ENCODE peak calls at places on chromosomes 7 and 10, in seven cellular contexts. F is neural progenitor cell; N is mammary epithelial cell; B is lung; R is HepG2; M is ovary; D is CD4-positive, CD25-positive, alpha-beta regulatory T cell. C is an unnamed sample. For H3K36me3 and H3K4me1, the result is how much of the 10 kb centered on the place peaks cover.

GRCh38 chr7:151432658-151433521 is 7.1 kb downstream of the CRYGN start:
- DNase-seq in F (no peak), N (peak), B (no peak), R (no peak), M (peak), D (peak), C (no peak)

GRCh38 chr10:61606971-61607907 is 55.5 kb upstream of the CABCOCO1 start:
- DNase-seq in F (no peak), N (no peak), B (no peak), R (peak), M (no peak), D (no peak), C (no peak)

GRCh38 chr7:107613948-107614347 is 33.9 kb downstream of the BCAP29 start:
- DNase-seq in F (no peak), N (no peak), B (no peak), R (no peak), M (no peak), D (no peak), C (no peak)

GRCh38 chr10:118102116-118102515 is 55.4 kb upstream of the RAB11FIP2 start:
- DNase-seq in F (no peak), N (no peak), B (no peak), R (no peak), M (no peak), D (no peak), C (no peak)

GRCh38 chr7:108716783-108717182 is 147.1 kb downstream of the DNAJB9 start:
- DNase-seq in F (no peak), N (no peak), B (no peak), R (no peak), M (no peak), D (no peak), C (no peak)

GRCh38 chr7:46713868-46714596 is 793.0 kb upstream of the IGFBP3 start:
- DNase-seq in F (no peak), N (no peak), B (no peak), R (no peak), M (peak), D (no peak), C (peak)

GRCh38 chr7:43637114-43637806 is 54.4 kb downstream of the STK17A start:
- DNase-seq in F (no peak), N (peak), B (no peak), R (no peak), M (no peak), D (peak), C (no peak)

GRCh38 chr7:99679400-99680191 is at the start of gene CYP3A5:
- DNase-seq in F (no peak), N (no peak), B (no peak), R (no peak), M (no peak), D (no peak), C (peak)

GRCh38 chr10:19245889-19246841 is 197.6 kb downstream of the MALRD1 start:
- DNase-seq in F (no peak), N (no peak), B (no peak), R (no peak), M (no peak), D (no peak), C (no peak)

GRCh38 chr10:50231515-50232260 is 19.6 kb downstream of the ASAH2 start:
- DNase-seq in F (no peak), N (no peak), B (no peak), R (no peak), M (no peak), D (no peak), C (no peak)

GRCh38 chr7:112144284-112145059 is 61.7 kb downstream of the DOCK4 start:
- DNase-seq in F (no peak), N (no peak), B (no peak), R (no peak), M (no peak), D (no peak), C (no peak)

GRCh38 chr10:47088656-47089354 is 177.6 kb downstream of the PTPN20 start:
- DNase-seq in F (no peak), N (no peak), B (no peak), R (no peak), M (no peak), D (no peak), C (no peak)

GRCh38 chr7:8125680-8126444 is 136.1 kb downstream of the ICA1 start:
- DNase-seq in F (no peak), N (peak), B (no peak), R (no peak), M (no peak), D (peak), C (no peak)

GRCh38 chr7:1802899-1803298 is 132.8 kb downstream of the ELFN1 start:
- DNase-seq in F (no peak), N (no peak), B (no peak), R (no peak), M (no peak), D (no peak), C (no peak)

GRCh38 chr10:91621483-91622113 is 11.3 kb downstream of the PPP1R3C start:
- DNase-seq in F (no peak), N (no peak), B (no peak), R (no peak), M (no peak), D (no peak), C (no peak)

GRCh38 chr10:81564143-81564542 is 310.9 kb upstream of the NRG3 start:
- DNase-seq in F (no peak), N (no peak), B (no peak), R (no peak), M (no peak), D (no peak), C (no peak)

GRCh38 chr7:70384891-70385290 is 747.1 kb upstream of the GALNT17 start:
- DNase-seq in F (no peak), N (peak), B (no peak), R (no peak), M (no peak), D (no peak), C (no peak)

GRCh38 chr7:102080003-102080361 is 206.7 kb upstream of the SH2B2 start:
- DNase-seq in F (no peak), N (no peak), B (no peak), R (no peak), M (no peak), D (no peak), C (no peak)

GRCh38 chr10:34272316-34272715 is 542.8 kb downstream of the PARD3 start:
- DNase-seq in F (no peak), N (no peak), B (no peak), R (no peak), M (no peak), D (no peak), C (no peak)

GRCh38 chr7:67843001-67843400 is 846.4 kb downstream of the TYW1 start:
- DNase-seq in F (peak), N (no peak), B (no peak), R (no peak), M (no peak), D (no peak), C (no peak)

GRCh38 chr10:84194424-84195043 is at the start of gene CDHR1:
- DNase-seq in F (peak), N (no peak), B (no peak), R (no peak), M (no peak), D (no peak), C (no peak)

GRCh38 chr7:37031571-37032257 is 307.4 kb upstream of the AOAH start:
- DNase-seq in F (peak), N (peak), B (peak), R (peak), M (peak), D (no peak), C (peak)

GRCh38 chr7:100642534-100642907 is 1.2 kb upstream of the TFR2 start:
- DNase-seq in F (no peak), N (no peak), B (no peak), R (peak), M (no peak), D (no peak), C (no peak)

DNA sequence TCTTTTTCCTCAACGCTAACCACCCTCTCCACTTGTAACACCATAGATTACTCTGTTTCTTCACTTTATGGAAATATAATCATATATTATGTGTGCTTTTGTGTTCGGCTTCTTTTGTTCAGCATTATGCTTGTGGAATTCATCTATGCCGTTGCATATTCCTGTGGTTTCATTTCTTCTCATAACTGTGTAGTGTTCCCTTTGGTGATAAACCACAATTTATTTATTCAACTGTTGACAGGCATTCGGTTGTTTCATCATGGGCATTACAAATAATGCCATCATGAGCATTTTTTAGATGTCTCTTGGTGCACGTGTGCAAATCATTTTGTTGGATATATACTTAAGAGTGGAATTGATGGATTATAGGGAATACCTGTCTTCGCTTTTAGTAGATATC is 12.1 kb downstream of the AVL9 start:
- DNase-seq in F (no peak), N (no peak), B (no peak), R (no peak), M (no peak), D (no peak), C (no peak)
- H3K36me3 ChIP-seq in F (under half), N (under half), B (under half), R (under half), M (under half), D (under half), C (under half)

GRCh38 chr7:35253182-35253679 is 669 bp downstream of the TBX20 start:
- DNase-seq in F (peak), N (no peak), B (no peak), R (no peak), M (no peak), D (no peak), C (no peak)
- H3K4me1 ChIP-seq in F (under half), N (under half), B (under half), R (under half), M (under half), D (under half), C (under half)

GRCh38 chr10:123868058-123868995 is 23.3 kb downstream of the CPXM2 start:
- DNase-seq in F (no peak), N (peak), B (no peak), R (peak), M (no peak), D (no peak), C (no peak)
- H3K36me3 ChIP-seq in F (under half), N (under half), B (under half), R (under half), M (under half), D (under half), C (under half)

GRCh38 chr7:148701414-148701813 is 2.7 kb downstream of the CUL1 start:
- DNase-seq in F (no peak), N (no peak), B (no peak), R (no peak), M (no peak), D (no peak), C (no peak)
- H3K4me1 ChIP-seq in F (half or more), N (under half), B (under half), R (half or more), M (under half), D (under half), C (under half)

DNA sequence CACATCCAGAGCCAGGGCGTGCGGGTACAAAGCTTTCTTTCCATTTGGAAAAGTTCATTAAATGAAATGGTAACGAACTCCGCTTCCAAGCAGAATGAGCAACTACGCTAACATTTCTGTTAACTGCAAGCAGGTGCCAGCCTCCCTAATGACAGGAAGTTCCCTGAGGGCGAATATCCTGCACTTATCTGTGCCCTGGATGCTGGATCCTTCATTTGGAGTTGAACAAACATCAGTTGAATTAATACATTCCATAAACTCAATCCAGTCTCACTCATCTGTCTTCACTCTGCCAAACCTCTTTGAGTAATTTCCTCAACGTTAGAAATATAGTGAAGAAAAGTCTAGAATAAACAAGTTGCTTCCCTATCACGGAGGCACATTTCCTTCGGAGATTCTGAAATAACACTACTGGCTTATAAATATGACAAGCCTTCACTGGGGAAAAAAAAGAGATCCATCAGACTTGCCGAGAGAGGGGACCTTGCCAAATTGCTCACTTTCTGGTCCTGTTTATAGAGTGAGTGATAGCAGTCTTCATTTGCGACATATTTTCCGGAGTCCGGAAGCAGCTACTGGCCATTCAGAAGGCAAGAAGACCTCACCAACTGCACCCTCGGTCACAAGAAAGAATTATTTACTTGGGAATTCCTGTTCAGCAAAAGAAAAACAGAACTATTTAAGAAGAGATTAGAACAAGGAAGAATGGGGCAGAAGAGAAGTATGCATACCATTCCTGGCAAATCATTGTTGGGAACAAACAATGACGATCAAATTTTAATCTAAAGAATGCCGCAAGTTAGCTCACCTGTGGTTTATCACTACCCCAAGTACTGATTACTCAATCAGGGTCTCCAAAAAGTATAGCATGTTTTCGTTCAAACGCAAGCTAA is 196.4 kb downstream of the FAM107B start:
- DNase-seq in F (no peak), N (no peak), B (no peak), R (peak), M (no peak), D (no peak), C (no peak)
- H3K36me3 ChIP-seq in F (under half), N (under half), B (under half), R (under half), M (under half), D (under half), C (under half)

GRCh38 chr10:125148576-125148975 is 11.8 kb downstream of the CTBP2 start:
- DNase-seq in F (no peak), N (no peak), B (no peak), R (no peak), M (no peak), D (no peak), C (no peak)
- H3K4me1 ChIP-seq in F (under half), N (half or more), B (half or more), R (under half), M (half or more), D (under half), C (under half)

GRCh38 chr10:2525781-2526180 is 541.6 kb upstream of the PFKP start:
- DNase-seq in F (no peak), N (no peak), B (no peak), R (no peak), M (no peak), D (no peak), C (no peak)
- H3K36me3 ChIP-seq in F (under half), N (under half), B (under half), R (under half), M (under half), D (under half), C (under half)

C was measured in uterus.